ENCODE peak calls at places on chromosome 13, in six cellular contexts. J, B, L, T, O and F are unnamed samples.

GRCh38 chr13:79194272-79194671 is 211.8 kb downstream of the RBM26 start:
- DNase-seq in B (peak; percentile 81), L (no peak), T (no peak), O (no peak), J (no peak), F (peak; percentile 88)

GRCh38 chr13:68380041-68380973 is 1150.2 kb upstream of the PCDH9 start:
- DNase-seq in B (no peak), T (no peak), O (no peak), J (no peak), L (no peak), F (no peak)

GRCh38 chr13:36057041-36057440 is 74.1 kb downstream of the DCLK1 start:
- DNase-seq in B (no peak), L (no peak), J (no peak), T (no peak), O (no peak), F (peak; percentile 2)

GRCh38 chr13:111955412-111955769 is 111.6 kb upstream of the SOX1 start:
- DNase-seq in J (no peak), B (no peak), L (no peak), T (no peak), O (no peak), F (no peak)

GRCh38 chr13:59279024-59279423 is 884.7 kb downstream of the DIAPH3 start:
- DNase-seq in L (no peak), O (no peak), J (no peak), T (no peak), B (no peak), F (no peak)

GRCh38 chr13:24923305-24923640 is 159.3 kb downstream of the RNF17 start:
- DNase-seq in T (no peak), J (no peak), B (peak; percentile 46), O (peak; percentile 9), L (no peak), F (no peak)

GRCh38 chr13:99340638-99341037 is 33.4 kb upstream of the GPR183 start:
- DNase-seq in O (no peak), L (no peak), J (no peak), T (no peak), B (no peak), F (no peak)

GRCh38 chr13:102608944-102609343 is 12.2 kb downstream of the TPP2 start:
- DNase-seq in B (no peak), T (no peak), L (no peak), J (no peak), O (no peak), F (no peak)

GRCh38 chr13:27044837-27045570 is 126.6 kb downstream of the USP12 start:
- DNase-seq in O (no peak), J (no peak), B (peak; percentile 68), T (no peak), L (no peak), F (peak; percentile 70)

GRCh38 chr13:105627270-105627669 is 908.2 kb downstream of the EFNB2 start:
- DNase-seq in L (no peak), B (no peak), O (no peak), T (no peak), J (no peak), F (no peak)

GRCh38 chr13:37446503-37446902 is 152.1 kb downstream of the POSTN start:
- DNase-seq in O (peak; percentile 2), T (no peak), L (no peak), B (no peak), J (no peak), F (no peak)

GRCh38 chr13:25345555-25345954 is 26.2 kb upstream of the ATP8A2 start:
- DNase-seq in O (no peak), J (no peak), T (no peak), L (no peak), B (no peak), F (no peak)

GRCh38 chr13:101248739-101249138 is 167.6 kb downstream of the NALCN start:
- DNase-seq in J (no peak), O (no peak), B (no peak), T (no peak), L (no peak), F (no peak)

GRCh38 chr13:99165753-99166587 is 34.7 kb upstream of the UBAC2 start:
- DNase-seq in T (no peak), O (no peak), B (peak; percentile 4), J (no peak), L (no peak), F (no peak)

GRCh38 chr13:87942204-87942603 is 271.0 kb downstream of the SLITRK5 start:
- DNase-seq in J (no peak), T (no peak), B (no peak), L (no peak), O (no peak), F (no peak)

GRCh38 chr13:36841411-36841810 is 22.4 kb downstream of the RFXAP start:
- DNase-seq in T (no peak), L (no peak), B (no peak), O (no peak), J (no peak), F (no peak)